ENCODE peak calls at places on chromosome 14, in eight cellular contexts. F is naive thymus-derived CD8-positive, alpha-beta T cell; V is H54; O is RWPE1; S is cardiac muscle cell; W is caudate nucleus; B is ecto neural progenitor cell; C is mesendoderm. N is an unnamed sample.

GRCh38 chr14:54803396-54803795 is 99.2 kb downstream of the GCH1 start:
- DNase-seq in V (no peak), B (no peak), F (no peak), W (no peak), O (no peak), S (no peak), C (peak), N (no peak)

GRCh38 chr14:104695660-104696000 is 6.2 kb downstream of the INF2 start:
- DNase-seq in C (no peak), S (no peak), O (no peak), W (no peak), B (no peak), V (no peak), F (no peak), N (no peak)

GRCh38 chr14:48665077-48665784 is 920.9 kb downstream of the RPS29 start:
- DNase-seq in C (no peak), B (no peak), S (no peak), O (no peak), F (no peak), V (no peak), W (no peak), N (no peak)

GRCh38 chr14:53663709-53664108 is 292.9 kb downstream of the BMP4 start:
- DNase-seq in B (peak), W (no peak), C (peak), V (no peak), O (no peak), S (peak), F (no peak), N (no peak)

GRCh38 chr14:33938131-33938949 is 12.5 kb downstream of the EGLN3 start:
- DNase-seq in S (peak), W (peak), F (no peak), C (peak), V (no peak), B (peak), O (no peak), N (no peak)

GRCh38 chr14:61178226-61179060 is 102.7 kb downstream of the TMEM30B start:
- DNase-seq in V (peak), W (no peak), B (no peak), C (peak), S (peak), F (no peak), O (peak), N (no peak)

GRCh38 chr14:32010561-32011188 is 66.4 kb upstream of the ARHGAP5 start:
- DNase-seq in B (no peak), S (peak), V (peak), O (peak), F (no peak), C (peak), W (no peak), N (no peak)

GRCh38 chr14:101072070-101072469 is 168.5 kb upstream of the RTL1 start:
- DNase-seq in B (no peak), W (no peak), O (no peak), F (no peak), C (no peak), V (no peak), S (no peak), N (no peak)

GRCh38 chr14:102498005-102498677 is 11.4 kb downstream of the ANKRD9 start:
- DNase-seq in V (no peak), C (peak), O (no peak), W (no peak), F (no peak), B (peak), S (no peak), N (no peak)

GRCh38 chr14:66758031-66758613 is 250.2 kb downstream of the GPHN start:
- DNase-seq in C (peak), F (no peak), S (no peak), V (no peak), O (no peak), B (no peak), W (no peak), N (no peak)

GRCh38 chr14:95048771-95049312 is 108.5 kb downstream of the DICER1 start:
- DNase-seq in C (no peak), V (no peak), W (no peak), O (no peak), S (no peak), F (no peak), B (no peak), N (no peak)

GRCh38 chr14:89646971-89647370 is 229.9 kb upstream of the FOXN3 start:
- DNase-seq in C (no peak), F (no peak), O (no peak), W (no peak), V (no peak), S (no peak), B (no peak), N (no peak)